ENCODE peak calls at places on chromosomes 1 and 21, in four cellular contexts. Q is H9, T is colonic mucosa, D is Panc1. C is an unnamed sample. For H3K4me1, the result is how much of the 10 kb centered on the place peaks cover.

GRCh38 chr1:204990059-204990664 is 52.9 kb upstream of the CNTN2 start:
- DNase-seq in Q (peak), T (no peak), D (no peak), C (no peak)

GRCh38 chr1:41152622-41153044 is 89.5 kb downstream of the SCMH1 start:
- DNase-seq in D (no peak), Q (no peak), T (no peak), C (no peak)

GRCh38 chr1:56469640-56470371 is 109.6 kb downstream of the PLPP3 start:
- DNase-seq in Q (no peak), T (no peak), D (no peak), C (no peak)

GRCh38 chr1:160711528-160712311 is at the start of gene CD48:
- DNase-seq in D (no peak), Q (no peak), T (no peak), C (no peak)

GRCh38 chr21:46610018-46610701 is 5.3 kb upstream of the S100B start:
- DNase-seq in T (no peak), D (no peak), Q (no peak), C (no peak)

GRCh38 chr1:202130816-202131522 is 8.3 kb downstream of the GPR37L1 start:
- DNase-seq in Q (no peak), T (no peak), D (no peak), C (no peak)

GRCh38 chr1:205579711-205580110 is 52.1 kb downstream of the ELK4 start:
- DNase-seq in T (peak), Q (peak), D (no peak), C (no peak)

GRCh38 chr1:66652556-66652955 is 99.7 kb upstream of the DYNLT5 start:
- DNase-seq in Q (no peak), D (no peak), T (no peak), C (no peak)

GRCh38 chr1:54998677-54999076 is at the start of gene BSND:
- DNase-seq in Q (no peak), T (no peak), D (no peak), C (no peak)

GRCh38 chr1:14522331-14523241 is 75.9 kb upstream of the KAZN start:
- DNase-seq in Q (peak), T (no peak), D (no peak), C (peak)

GRCh38 chr1:3320246-3321152 is 134.0 kb upstream of the ARHGEF16 start:
- DNase-seq in D (no peak), T (peak), Q (no peak), C (no peak)

GRCh38 chr21:43812139-43812821 is 22.9 kb downstream of the RRP1 start:
- DNase-seq in D (no peak), Q (no peak), T (no peak), C (no peak)

GRCh38 chr1:8145525-8145924 is 119.4 kb upstream of the ERRFI1 start:
- DNase-seq in D (no peak), Q (no peak), T (no peak), C (no peak)

GRCh38 chr1:33005812-33006465 is 30.7 kb downstream of the AK2 start:
- DNase-seq in T (no peak), D (no peak), Q (no peak), C (no peak)

GRCh38 chr1:25657786-25658760 is 41.5 kb downstream of the MAN1C1 start:
- DNase-seq in Q (peak), T (peak), D (no peak), C (peak)

GRCh38 chr1:203280061-203280460 is 25.3 kb upstream of the BTG2 start:
- DNase-seq in Q (no peak), T (no peak), D (no peak), C (peak)
- H3K4me1 ChIP-seq in Q (under half), T (under half), D (under half), C (under half)

GRCh38 chr1:24126023-24126671 is 14.2 kb upstream of the MYOM3 start:
- DNase-seq in T (no peak), Q (no peak), D (no peak), C (peak)
- TF ChIP-seq CTCF in T (no peak), Q (no peak), D (no peak), C (no peak)

DNA sequence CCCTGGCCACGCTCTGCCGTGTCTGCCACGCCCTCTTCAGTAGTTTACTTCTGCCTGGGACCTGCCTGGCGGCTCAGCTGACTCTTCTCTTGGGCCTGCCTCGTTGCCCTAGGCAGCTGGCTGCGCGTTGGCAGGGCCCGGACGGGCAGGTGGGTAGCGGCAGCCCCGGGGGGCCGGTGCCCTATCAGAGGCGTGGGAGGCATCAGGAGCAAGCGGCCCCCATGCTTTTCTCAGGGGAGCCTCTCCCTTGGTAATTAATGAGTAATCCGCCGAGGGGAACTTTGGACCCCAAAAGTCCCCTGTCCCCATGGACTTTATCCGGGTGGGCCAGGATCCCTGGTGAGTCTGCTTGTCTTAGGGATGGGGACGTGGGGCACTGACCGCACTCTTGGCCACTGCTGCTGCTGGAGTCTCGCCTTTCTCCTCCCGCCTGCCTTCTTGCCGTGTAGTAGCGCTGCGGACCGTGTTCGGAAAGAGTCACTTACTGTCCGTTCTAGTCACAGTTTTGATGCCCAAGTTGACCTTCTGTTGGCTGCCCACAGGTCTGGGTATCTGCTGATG is 22.7 kb downstream of the SKI start:
- DNase-seq in T (peak), D (no peak), Q (no peak), C (no peak)
- H3K27ac ChIP-seq in T (no peak), D (no peak), Q (no peak), C (no peak)

DNA sequence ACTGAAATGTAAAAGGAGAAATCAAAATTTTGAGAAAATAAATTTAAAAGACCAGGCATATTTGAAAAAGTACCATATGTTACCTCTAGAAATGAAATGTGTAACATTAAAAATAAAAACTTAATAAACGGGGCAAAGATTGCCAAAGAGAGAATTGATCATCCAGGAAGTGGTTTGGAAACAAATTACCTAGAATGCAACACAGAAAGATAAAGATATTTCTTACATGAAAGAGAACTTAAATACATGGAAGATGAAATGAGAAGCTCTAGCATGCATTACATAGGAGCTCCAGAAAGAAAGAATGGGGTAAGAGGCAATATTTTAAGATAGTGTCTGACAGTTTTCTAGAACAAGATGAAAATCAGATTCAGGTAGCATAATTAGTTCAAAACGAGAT is 235.9 kb upstream of the IRF2BP2 start:
- DNase-seq in Q (no peak), D (no peak), T (no peak), C (no peak)
- H3K4me1 ChIP-seq in Q (under half), D (under half), T (under half), C (under half)

DNA sequence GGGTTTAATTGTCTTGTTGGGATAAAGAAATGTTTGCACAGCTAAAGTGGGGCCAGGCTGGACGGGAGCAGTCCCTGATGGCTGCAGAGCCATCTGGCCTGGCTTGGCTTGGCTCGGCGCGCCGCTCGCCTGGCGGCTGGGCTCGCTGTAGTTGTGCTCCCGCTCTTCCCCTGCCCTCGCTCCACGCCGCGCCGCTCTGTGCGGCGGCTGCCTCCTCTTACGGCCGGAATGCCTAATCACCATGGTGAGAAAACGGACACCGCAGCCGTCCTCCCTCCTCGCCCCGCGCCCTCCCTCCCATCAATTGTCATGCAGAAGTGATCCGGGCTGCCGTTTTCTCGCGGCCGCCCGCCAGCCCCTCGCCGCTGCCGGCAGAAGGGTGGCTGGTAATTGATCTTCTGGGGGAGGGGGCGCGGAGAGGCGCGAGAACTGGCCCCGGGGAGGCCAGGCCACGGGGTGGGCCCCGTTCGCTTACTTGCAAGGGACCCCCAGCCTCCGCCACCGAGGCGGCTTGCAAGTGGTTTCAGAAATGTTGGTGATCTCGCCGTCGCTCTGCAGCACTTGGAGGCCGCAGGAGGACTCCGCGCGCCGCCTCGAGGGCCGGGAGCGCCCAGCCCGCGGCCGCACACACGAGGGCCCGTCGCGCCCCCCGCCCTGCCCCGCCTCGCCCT is 12.4 kb downstream of the RNF220 start:
- DNase-seq in D (no peak), Q (peak), T (no peak), C (no peak)
- TF ChIP-seq CTCF in D (no peak), Q (no peak), T (no peak), C (no peak)

GRCh38 chr1:208445710-208446702 is 201.8 kb upstream of the PLXNA2 start:
- DNase-seq in Q (no peak), D (no peak), T (peak), C (no peak)
- H3K27ac ChIP-seq in Q (no peak), D (no peak), T (peak), C (no peak)

C was measured in uterus.